ENCODE peak calls at places on chromosome 15, in five cellular contexts. U is cardiac muscle cell, G is fibroblast of pulmonary artery, L is sigmoid colon, V is K562. T is an unnamed sample.

GRCh38 chr15:74315626-74316025 is 51.8 kb downstream of the CYP11A1 start:
- DNase-seq in U (no peak), L (no peak), V (peak; percentile 63), G (no peak), T (no peak)

GRCh38 chr15:32656091-32656860 is 14.8 kb downstream of the SCG5 start:
- DNase-seq in U (no peak), V (no peak), L (no peak), G (peak; percentile 36), T (no peak)

GRCh38 chr15:36645106-36645505 is 65.7 kb downstream of the CDIN1 start:
- DNase-seq in U (no peak), L (no peak), G (peak; percentile 44), V (no peak), T (peak; percentile 48)

GRCh38 chr15:83289160-83289559 is 4.7 kb upstream of the BNC1 start:
- DNase-seq in U (no peak), V (no peak), L (no peak), G (no peak), T (peak; percentile 54)

GRCh38 chr15:47334805-47335204 is 382.5 kb upstream of the SEMA6D start:
- DNase-seq in V (no peak), U (no peak), L (no peak), G (no peak), T (no peak)

GRCh38 chr15:73800662-73801345 is 47.7 kb upstream of the INSYN1 start:
- DNase-seq in V (no peak), G (peak; percentile 86), L (peak; percentile 69), U (no peak), T (peak; percentile 95)

GRCh38 chr15:52021128-52021671 is 2.2 kb downstream of the MAPK6 start:
- DNase-seq in U (peak; percentile 52), G (peak; percentile 92), L (peak; percentile 75), V (peak; percentile 61), T (peak; percentile 95)

GRCh38 chr15:66654718-66655375 is 47.2 kb upstream of the SMAD6 start:
- DNase-seq in V (peak; percentile 85), L (no peak), G (no peak), U (peak; percentile 49), T (no peak)

GRCh38 chr15:57680021-57680420 is 26.5 kb upstream of the POLR2M start:
- DNase-seq in L (no peak), V (no peak), G (peak; percentile 56), U (no peak), T (peak; percentile 57)

DNA sequence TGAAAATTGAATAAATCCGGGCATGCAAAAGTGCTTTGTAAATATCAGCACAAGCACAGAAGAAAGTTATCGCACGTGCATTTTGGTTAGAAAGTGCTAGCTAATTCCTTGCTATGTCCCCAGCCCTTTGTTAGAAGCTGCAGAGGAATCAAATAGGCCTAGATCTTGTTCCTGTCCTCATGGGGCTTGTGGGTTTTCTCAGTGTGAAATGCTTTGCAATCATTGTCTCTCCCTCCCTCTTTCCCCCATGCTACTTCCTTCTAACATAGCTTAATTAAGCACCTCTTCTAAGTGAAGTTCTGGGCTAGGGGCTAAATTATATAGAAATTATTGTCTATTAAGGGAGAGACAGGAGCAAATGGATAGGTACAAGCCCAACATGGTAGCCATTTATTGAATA is 271.7 kb downstream of the RPLP1 start:
- DNase-seq in L (no peak), G (no peak), U (no peak), V (no peak), T (no peak)
- H3K4me3 ChIP-seq in L (no peak overlapping the region), G (no peak overlapping the region), U (no peak overlapping the region), V (no peak overlapping the region), T (no peak overlapping the region)

GRCh38 chr15:40267670-40268069 is 15.2 kb downstream of the ANKRD63 start:
- DNase-seq in U (no peak), G (no peak), L (no peak), V (no peak), T (no peak)
- H3K4me3 ChIP-seq in U (no peak overlapping the region), G (no peak overlapping the region), L (no peak overlapping the region), V (no peak overlapping the region), T (no peak overlapping the region)

GRCh38 chr15:29911705-29912104 is 89.4 kb upstream of the TJP1 start:
- DNase-seq in V (no peak), U (no peak), L (no peak), G (no peak), T (no peak)
- H3K4me3 ChIP-seq in V (no peak overlapping the region), U (no peak overlapping the region), L (no peak overlapping the region), G (no peak overlapping the region), T (no peak overlapping the region)

DNA sequence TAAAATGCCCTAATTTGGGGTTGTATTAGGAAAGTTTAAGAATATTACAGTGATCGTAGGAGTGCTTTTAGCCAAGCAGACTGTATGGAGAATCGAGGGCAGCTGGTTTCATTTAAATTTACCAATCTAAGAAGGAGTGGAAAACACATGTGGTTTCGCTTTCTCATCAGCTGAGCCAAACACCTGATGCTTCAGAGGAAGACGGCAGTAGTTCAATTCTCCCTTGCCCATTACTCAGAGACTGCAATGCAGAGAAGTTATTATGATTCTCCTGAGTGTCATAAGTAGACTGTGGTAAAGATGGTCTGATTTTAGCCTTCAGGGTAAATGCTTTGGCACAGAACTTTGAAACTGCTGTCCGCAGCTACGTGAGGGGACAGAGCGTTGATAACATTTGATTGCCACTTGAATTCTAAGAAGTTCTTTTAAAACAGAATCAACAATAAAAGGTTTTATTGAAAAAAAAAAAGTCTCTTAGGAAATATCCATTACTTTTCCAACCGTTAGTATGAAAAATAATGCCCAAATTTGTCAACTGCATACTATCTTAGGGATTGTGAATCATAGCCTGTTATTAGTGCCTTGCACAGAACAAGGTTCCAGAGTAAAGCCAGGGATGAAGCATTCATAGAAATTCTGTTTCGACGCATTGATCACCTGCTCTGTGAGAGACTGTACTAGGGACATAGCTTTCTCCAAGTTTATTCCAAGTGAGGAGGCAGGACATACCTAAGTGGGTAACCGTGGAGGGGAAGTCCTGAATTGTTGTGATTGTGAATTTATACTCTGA is 25.6 kb downstream of the LYSMD4 start:
- DNase-seq in V (no peak), U (no peak), G (no peak), L (no peak), T (peak; percentile 76)
- H3K4me3 ChIP-seq in V (no peak overlapping the region), U (no peak overlapping the region), G (no peak overlapping the region), L (no peak overlapping the region), T (peak overlapping the region; percentile 6)

GRCh38 chr15:39794970-39795369 is 12.3 kb upstream of the FSIP1 start:
- DNase-seq in U (no peak), V (no peak), G (no peak), L (no peak), T (no peak)

GRCh38 chr15:39795486-39795885 is 12.8 kb upstream of the FSIP1 start:
- DNase-seq in U (no peak), L (no peak), V (no peak), G (no peak), T (no peak)

GRCh38 chr15:39793923-39794322 is 11.3 kb upstream of the FSIP1 start:
- DNase-seq in V (no peak), U (no peak), L (no peak), G (no peak), T (no peak)

GRCh38 chr15:39792025-39792893 is 9.6 kb upstream of the FSIP1 start:
- DNase-seq in V (no peak), L (no peak), U (no peak), G (no peak), T (no peak)

DNA sequence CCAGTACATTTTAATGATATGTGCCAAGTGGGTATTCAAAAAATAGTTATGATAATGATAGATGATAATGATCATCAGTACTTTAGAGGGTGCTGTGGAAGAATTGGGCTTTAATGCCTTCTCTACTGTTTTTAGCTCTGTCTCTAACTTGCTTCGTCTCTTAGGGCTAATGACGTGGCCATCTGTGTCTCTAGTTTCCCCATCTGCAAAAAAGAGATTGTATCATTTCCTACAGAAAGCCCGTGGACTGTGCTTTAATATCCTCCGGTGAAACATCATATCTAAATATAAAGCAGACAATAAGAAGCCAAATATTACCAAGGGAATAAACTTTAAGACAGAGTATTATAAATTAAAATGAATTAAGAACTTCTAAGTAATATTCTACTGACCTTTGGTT is 10.3 kb upstream of the FSIP1 start:
- DNase-seq in U (no peak), V (no peak), G (peak; percentile 36), L (no peak), T (no peak)
- H3K4me3 ChIP-seq in U (no peak overlapping the region), V (no peak overlapping the region), G (no peak overlapping the region), L (no peak overlapping the region), T (no peak overlapping the region)

GRCh38 chr15:100339999-100340398 is 1.8 kb downstream of the ADAMTS17 start:
- DNase-seq in L (no peak), G (no peak), V (no peak), U (no peak), T (no peak)

GRCh38 chr15:100340721-100341661 is 784 bp downstream of the ADAMTS17 start:
- DNase-seq in U (no peak), L (no peak), V (no peak), G (no peak), T (no peak)

GRCh38 chr15:100343251-100343650 is 1.5 kb upstream of the ADAMTS17 start:
- DNase-seq in U (no peak), V (no peak), L (no peak), G (no peak), T (no peak)

GRCh38 chr15:100338971-100339444 is 2.8 kb downstream of the ADAMTS17 start:
- DNase-seq in V (peak; percentile 23), U (peak; percentile 85), G (peak; percentile 89), L (peak; percentile 79), T (peak; percentile 59)

GRCh38 chr15:100341662-100342560 is at the start of gene ADAMTS17:
- DNase-seq in G (peak; percentile 95), L (peak; percentile 98), U (peak; percentile 97), V (peak; percentile 51), T (peak; percentile 69)
- H3K4me3 ChIP-seq in G (peak within 1 kb of the TSS; percentile 60), L (peak within 1 kb of the TSS; percentile 75), U (peak within 1 kb of the TSS; percentile 76), V (no peak within 1 kb of the TSS), T (peak within 1 kb of the TSS; percentile 50)

DNA sequence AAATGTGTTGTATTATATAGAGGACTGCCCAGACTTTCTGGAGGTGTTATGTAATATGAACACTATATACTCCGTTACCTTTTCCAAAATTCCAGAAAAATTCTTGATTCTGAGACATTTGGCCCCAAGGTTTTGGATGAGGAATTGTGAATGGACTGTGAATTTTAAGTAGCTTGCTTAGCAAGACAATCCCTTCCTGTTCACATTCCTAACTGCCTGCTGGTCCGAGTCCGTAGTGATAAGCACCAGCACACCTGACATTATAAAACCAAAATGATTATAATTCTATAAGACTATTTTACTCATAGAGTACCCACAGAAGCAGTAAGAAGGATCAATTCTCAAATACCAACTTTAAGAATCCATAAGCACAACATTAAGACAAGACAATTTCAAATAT is 11.2 kb downstream of the EXD1 start:
- DNase-seq in L (no peak), V (no peak), U (no peak), G (no peak), T (no peak)
- H3K4me3 ChIP-seq in L (no peak overlapping the region), V (no peak overlapping the region), U (no peak overlapping the region), G (no peak overlapping the region), T (no peak overlapping the region)

GRCh38 chr15:35067501-35068347 is 17.4 kb downstream of the NANOGP8 start:
- DNase-seq in L (no peak), G (peak; percentile 8), V (no peak), U (no peak), T (peak; percentile 10)
- H3K4me3 ChIP-seq in L (no peak overlapping the region), G (no peak overlapping the region), V (no peak overlapping the region), U (no peak overlapping the region), T (no peak overlapping the region)

GRCh38 chr15:88987951-88988671 is 74.9 kb upstream of the MFGE8 start:
- DNase-seq in U (peak; percentile 56), V (peak; percentile 42), G (no peak), L (no peak), T (no peak)
- H3K4me3 ChIP-seq in U (no peak overlapping the region), V (no peak overlapping the region), G (no peak overlapping the region), L (no peak overlapping the region), T (no peak overlapping the region)